ENCODE peak calls at places on chromosomes 7 and 10, in eight cellular contexts. One of them, this sample, is unnamed.

GRCh38 chr7:42734568-42734967 is 177.3 kb downstream of the C7orf25 start:
- DNase-seq in uterus: no peak
- DNase-seq in stomach: no peak
- DNase-seq in IMR-90: peak
- DNase-seq in choroid plexus epithelial cell: peak
- DNase-seq in PC-3: peak
- DNase-seq in heart right ventricle: no peak
- DNase-seq in Caco-2: no peak
- DNase-seq in this sample: peak

GRCh38 chr10:119657725-119658124 is 6.5 kb downstream of the BAG3 start:
- DNase-seq in uterus: no peak
- DNase-seq in stomach: no peak
- DNase-seq in IMR-90: peak
- DNase-seq in choroid plexus epithelial cell: no peak
- DNase-seq in PC-3: peak
- DNase-seq in heart right ventricle: no peak
- DNase-seq in Caco-2: no peak
- DNase-seq in this sample: no peak

GRCh38 chr7:14024406-14024805 is 34.9 kb upstream of the ETV1 start:
- DNase-seq in uterus: no peak
- DNase-seq in stomach: no peak
- DNase-seq in IMR-90: no peak
- DNase-seq in choroid plexus epithelial cell: no peak
- DNase-seq in PC-3: no peak
- DNase-seq in heart right ventricle: no peak
- DNase-seq in Caco-2: no peak
- DNase-seq in this sample: no peak

GRCh38 chr7:12386237-12386839 is 17.3 kb downstream of the VWDE start:
- DNase-seq in uterus: no peak
- DNase-seq in stomach: no peak
- DNase-seq in IMR-90: no peak
- DNase-seq in choroid plexus epithelial cell: no peak
- DNase-seq in PC-3: no peak
- DNase-seq in heart right ventricle: no peak
- DNase-seq in Caco-2: no peak
- DNase-seq in this sample: no peak

GRCh38 chr7:30844483-30844874 is 67.2 kb upstream of the AQP1 start:
- DNase-seq in uterus: no peak
- DNase-seq in stomach: no peak
- DNase-seq in IMR-90: no peak
- DNase-seq in choroid plexus epithelial cell: no peak
- DNase-seq in PC-3: no peak
- DNase-seq in heart right ventricle: no peak
- DNase-seq in Caco-2: peak
- DNase-seq in this sample: no peak

GRCh38 chr10:49310460-49310859 is 11.5 kb downstream of the C10orf71 start:
- DNase-seq in uterus: no peak
- DNase-seq in stomach: no peak
- DNase-seq in IMR-90: no peak
- DNase-seq in choroid plexus epithelial cell: no peak
- DNase-seq in PC-3: peak
- DNase-seq in heart right ventricle: no peak
- DNase-seq in Caco-2: no peak
- DNase-seq in this sample: no peak

GRCh38 chr10:3132036-3133025 is 40.3 kb downstream of the PITRM1 start:
- DNase-seq in uterus: no peak
- DNase-seq in stomach: no peak
- DNase-seq in IMR-90: no peak
- DNase-seq in choroid plexus epithelial cell: peak
- DNase-seq in PC-3: no peak
- DNase-seq in heart right ventricle: no peak
- DNase-seq in Caco-2: no peak
- DNase-seq in this sample: no peak

GRCh38 chr7:157816086-157816485 is 479.3 kb downstream of the DNAJB6 start:
- DNase-seq in uterus: no peak
- DNase-seq in stomach: no peak
- DNase-seq in IMR-90: no peak
- DNase-seq in choroid plexus epithelial cell: no peak
- DNase-seq in PC-3: no peak
- DNase-seq in heart right ventricle: no peak
- DNase-seq in Caco-2: no peak
- DNase-seq in this sample: no peak

GRCh38 chr7:98202367-98203195 is 8.7 kb upstream of the BHLHA15 start:
- DNase-seq in uterus: no peak
- DNase-seq in stomach: no peak
- DNase-seq in IMR-90: no peak
- DNase-seq in choroid plexus epithelial cell: peak
- DNase-seq in PC-3: no peak
- DNase-seq in heart right ventricle: no peak
- DNase-seq in Caco-2: no peak
- DNase-seq in this sample: no peak

GRCh38 chr10:31677198-31678138 is 251.2 kb downstream of the ARHGAP12 start:
- DNase-seq in uterus: no peak
- DNase-seq in stomach: no peak
- DNase-seq in IMR-90: no peak
- DNase-seq in choroid plexus epithelial cell: peak
- DNase-seq in PC-3: no peak
- DNase-seq in heart right ventricle: no peak
- DNase-seq in Caco-2: no peak
- DNase-seq in this sample: no peak

GRCh38 chr7:30278386-30278785 is 6.0 kb upstream of the ZNRF2 start:
- DNase-seq in uterus: no peak
- DNase-seq in stomach: no peak
- DNase-seq in IMR-90: no peak
- DNase-seq in choroid plexus epithelial cell: no peak
- DNase-seq in PC-3: no peak
- DNase-seq in heart right ventricle: no peak
- DNase-seq in Caco-2: no peak
- DNase-seq in this sample: no peak

GRCh38 chr7:95596183-95597135 is at the start of gene PDK4:
- DNase-seq in uterus: peak
- DNase-seq in stomach: peak
- DNase-seq in IMR-90: peak
- DNase-seq in choroid plexus epithelial cell: peak
- DNase-seq in PC-3: peak
- DNase-seq in heart right ventricle: peak
- DNase-seq in Caco-2: peak
- DNase-seq in this sample: peak

GRCh38 chr10:132222726-132223125 is 36.0 kb downstream of the DPYSL4 start:
- DNase-seq in uterus: no peak
- DNase-seq in stomach: no peak
- DNase-seq in IMR-90: no peak
- DNase-seq in choroid plexus epithelial cell: no peak
- DNase-seq in PC-3: no peak
- DNase-seq in heart right ventricle: no peak
- DNase-seq in Caco-2: no peak
- DNase-seq in this sample: no peak

GRCh38 chr10:70461397-70462348 is 16.9 kb upstream of the PALD1 start:
- DNase-seq in uterus: peak
- DNase-seq in stomach: peak
- DNase-seq in IMR-90: peak
- DNase-seq in choroid plexus epithelial cell: peak
- DNase-seq in PC-3: peak
- DNase-seq in heart right ventricle: peak
- DNase-seq in Caco-2: peak
- DNase-seq in this sample: peak

GRCh38 chr10:323651-324293 is 188.5 kb downstream of the ZMYND11 start:
- DNase-seq in uterus: peak
- DNase-seq in stomach: peak
- DNase-seq in IMR-90: peak
- DNase-seq in choroid plexus epithelial cell: peak
- DNase-seq in PC-3: peak
- DNase-seq in heart right ventricle: peak
- DNase-seq in Caco-2: peak
- DNase-seq in this sample: peak

GRCh38 chr7:74579800-74580685 is 77.5 kb upstream of the GTF2I start:
- DNase-seq in uterus: no peak
- DNase-seq in stomach: peak
- DNase-seq in IMR-90: peak
- DNase-seq in choroid plexus epithelial cell: peak
- DNase-seq in PC-3: peak
- DNase-seq in heart right ventricle: no peak
- DNase-seq in Caco-2: peak
- DNase-seq in this sample: peak

GRCh38 chr7:157866525-157866924 is 529.7 kb downstream of the DNAJB6 start:
- DNase-seq in uterus: no peak
- DNase-seq in stomach: no peak
- DNase-seq in IMR-90: no peak
- DNase-seq in choroid plexus epithelial cell: no peak
- DNase-seq in PC-3: no peak
- DNase-seq in heart right ventricle: no peak
- DNase-seq in Caco-2: no peak
- DNase-seq in this sample: no peak

GRCh38 chr7:1055084-1055450 is 10.7 kb downstream of the GPR146 start:
- DNase-seq in uterus: peak
- DNase-seq in stomach: peak
- DNase-seq in IMR-90: peak
- DNase-seq in choroid plexus epithelial cell: peak
- DNase-seq in PC-3: no peak
- DNase-seq in heart right ventricle: peak
- DNase-seq in Caco-2: no peak
- DNase-seq in this sample: peak
- TF ChIP-seq CTCF in uterus: no peak
- TF ChIP-seq CTCF in stomach: no peak
- TF ChIP-seq CTCF in IMR-90: no peak
- TF ChIP-seq CTCF in choroid plexus epithelial cell: no peak
- TF ChIP-seq CTCF in PC-3: no peak
- TF ChIP-seq CTCF in heart right ventricle: no peak
- TF ChIP-seq CTCF in Caco-2: no peak
- TF ChIP-seq CTCF in this sample: no peak

DNA sequence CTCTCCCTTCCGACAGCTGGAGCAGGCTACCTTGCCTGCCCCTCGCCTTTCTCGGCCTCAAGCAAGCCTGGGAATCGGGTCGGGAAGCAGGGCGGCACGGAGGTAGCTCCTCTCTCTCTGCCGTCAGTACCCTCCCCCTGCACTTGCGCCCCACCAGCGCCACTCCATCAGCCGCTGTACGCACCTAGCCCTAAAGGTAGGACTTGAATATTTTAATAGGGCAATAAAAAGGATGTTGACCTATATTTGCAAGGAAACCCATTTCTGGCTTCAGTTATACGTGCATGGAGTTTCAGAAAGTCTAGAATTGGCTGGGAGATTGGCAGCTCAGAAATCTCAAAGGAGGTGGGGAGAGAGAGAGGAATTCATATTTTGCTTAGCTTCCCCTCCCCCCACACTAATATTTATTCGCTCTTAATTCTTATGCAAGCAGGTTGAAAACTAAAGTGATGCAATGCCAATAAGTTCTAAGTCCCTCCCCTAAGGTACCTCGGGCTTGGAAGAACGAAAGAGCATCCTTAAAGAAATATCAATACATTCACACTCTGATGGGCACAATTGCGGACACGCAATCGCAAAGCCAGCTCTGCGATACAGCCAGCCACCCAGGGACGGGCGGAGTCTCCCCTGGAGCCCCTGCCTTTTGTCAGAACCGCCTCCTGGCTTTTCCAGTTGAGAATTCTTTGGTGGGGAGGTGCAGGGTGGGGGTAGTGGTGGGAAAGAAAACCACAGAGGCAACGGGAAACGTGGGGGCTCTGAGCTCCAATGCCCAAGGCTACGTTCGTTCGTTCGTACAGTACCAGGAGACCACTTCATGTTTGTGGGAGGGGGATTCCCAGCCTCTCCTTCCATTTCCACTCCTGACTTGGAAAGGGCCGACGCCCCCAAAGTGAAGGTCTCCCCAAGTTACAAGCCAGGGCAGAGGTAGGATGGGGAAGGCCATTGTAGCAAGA is 1.4 kb downstream of the SHH start:
- DNase-seq in uterus: no peak
- DNase-seq in stomach: no peak
- DNase-seq in IMR-90: no peak
- DNase-seq in choroid plexus epithelial cell: no peak
- DNase-seq in PC-3: peak
- DNase-seq in heart right ventricle: no peak
- DNase-seq in Caco-2: no peak
- DNase-seq in this sample: no peak
- H3K4me3 ChIP-seq in uterus: no peak
- H3K4me3 ChIP-seq in stomach: peak
- H3K4me3 ChIP-seq in IMR-90: no peak
- H3K4me3 ChIP-seq in choroid plexus epithelial cell: no peak
- H3K4me3 ChIP-seq in PC-3: peak
- H3K4me3 ChIP-seq in heart right ventricle: no peak
- H3K4me3 ChIP-seq in Caco-2: peak
- H3K4me3 ChIP-seq in this sample: no peak

GRCh38 chr10:44340557-44340956 is 44.3 kb downstream of the CXCL12 start:
- DNase-seq in uterus: no peak
- DNase-seq in stomach: no peak
- DNase-seq in IMR-90: no peak
- DNase-seq in choroid plexus epithelial cell: no peak
- DNase-seq in PC-3: no peak
- DNase-seq in heart right ventricle: no peak
- DNase-seq in Caco-2: no peak
- DNase-seq in this sample: no peak

GRCh38 chr10:44335330-44336021 is 49.4 kb downstream of the CXCL12 start:
- DNase-seq in uterus: no peak
- DNase-seq in stomach: no peak
- DNase-seq in IMR-90: no peak
- DNase-seq in choroid plexus epithelial cell: no peak
- DNase-seq in PC-3: no peak
- DNase-seq in heart right ventricle: no peak
- DNase-seq in Caco-2: peak
- DNase-seq in this sample: no peak

GRCh38 chr10:44341901-44342300 is 43.0 kb downstream of the CXCL12 start:
- DNase-seq in uterus: no peak
- DNase-seq in stomach: no peak
- DNase-seq in IMR-90: no peak
- DNase-seq in choroid plexus epithelial cell: no peak
- DNase-seq in PC-3: no peak
- DNase-seq in heart right ventricle: no peak
- DNase-seq in Caco-2: no peak
- DNase-seq in this sample: no peak

GRCh38 chr10:44337081-44337480 is 47.8 kb downstream of the CXCL12 start:
- DNase-seq in uterus: no peak
- DNase-seq in stomach: no peak
- DNase-seq in IMR-90: no peak
- DNase-seq in choroid plexus epithelial cell: no peak
- DNase-seq in PC-3: no peak
- DNase-seq in heart right ventricle: no peak
- DNase-seq in Caco-2: no peak
- DNase-seq in this sample: no peak

DNA sequence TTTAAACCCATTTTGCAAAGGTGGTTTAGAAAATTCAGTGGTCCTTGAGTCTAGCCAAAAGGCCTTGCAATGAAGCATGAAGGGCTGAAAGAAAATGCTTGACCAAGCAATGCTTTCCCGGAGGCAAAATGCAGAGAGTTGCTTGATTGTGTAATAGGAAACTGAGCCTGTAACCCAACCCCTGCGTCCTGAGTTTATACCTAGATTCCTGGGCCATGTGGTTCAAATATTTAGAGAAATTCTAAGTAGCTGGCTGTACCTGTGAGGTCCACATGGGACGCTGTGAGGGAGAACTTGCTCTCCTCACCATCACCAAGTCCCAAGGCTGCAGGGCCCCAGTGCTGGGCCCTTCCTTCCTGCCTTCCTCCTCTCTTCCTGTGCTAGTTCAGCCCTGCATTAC is 45.7 kb downstream of the CXCL12 start:
- DNase-seq in uterus: no peak
- DNase-seq in stomach: no peak
- DNase-seq in IMR-90: peak
- DNase-seq in choroid plexus epithelial cell: peak
- DNase-seq in PC-3: peak
- DNase-seq in heart right ventricle: no peak
- DNase-seq in Caco-2: peak
- DNase-seq in this sample: peak
- TF ChIP-seq CTCF in uterus: no peak
- TF ChIP-seq CTCF in stomach: no peak
- TF ChIP-seq CTCF in IMR-90: no peak
- TF ChIP-seq CTCF in choroid plexus epithelial cell: peak
- TF ChIP-seq CTCF in PC-3: no peak
- TF ChIP-seq CTCF in heart right ventricle: no peak
- TF ChIP-seq CTCF in Caco-2: no peak
- TF ChIP-seq CTCF in this sample: no peak

GRCh38 chr10:21493841-21494220 is 31.7 kb downstream of the SKIDA1 start:
- DNase-seq in uterus: no peak
- DNase-seq in stomach: no peak
- DNase-seq in IMR-90: no peak
- DNase-seq in choroid plexus epithelial cell: no peak
- DNase-seq in PC-3: no peak
- DNase-seq in heart right ventricle: no peak
- DNase-seq in Caco-2: no peak
- DNase-seq in this sample: no peak
- H3K4me3 ChIP-seq in uterus: no peak
- H3K4me3 ChIP-seq in stomach: peak
- H3K4me3 ChIP-seq in IMR-90: no peak
- H3K4me3 ChIP-seq in choroid plexus epithelial cell: peak
- H3K4me3 ChIP-seq in PC-3: no peak
- H3K4me3 ChIP-seq in heart right ventricle: peak
- H3K4me3 ChIP-seq in Caco-2: no peak
- H3K4me3 ChIP-seq in this sample: no peak